ENCODE peak calls at places on chromosomes 12 and 14, in five cellular contexts. M is transverse colon, W is Peyer's patch, G is H1, Y is stomach. A is an unnamed sample.

GRCh38 chr14:32426596-32427408 is 97.7 kb downstream of the AKAP6 start:
- DNase-seq in W (no peak), Y (no peak), G (no peak), M (no peak), A (no peak)

GRCh38 chr12:4807813-4808212 is 87.6 kb downstream of the GALNT8 start:
- DNase-seq in M (no peak), Y (no peak), W (no peak), G (no peak), A (no peak)

GRCh38 chr12:81332054-81332453 is 254.2 kb downstream of the ACSS3 start:
- DNase-seq in W (no peak), M (no peak), Y (no peak), G (no peak), A (no peak)

GRCh38 chr12:117470804-117471203 is 109.4 kb upstream of the NOS1 start:
- DNase-seq in W (no peak), G (no peak), M (no peak), Y (no peak), A (no peak)

GRCh38 chr12:4934651-4935050 is 24.9 kb downstream of the KCNA1 start:
- DNase-seq in Y (no peak), W (no peak), M (no peak), G (no peak), A (no peak)

GRCh38 chr12:121748571-121749265 is 36.2 kb downstream of the TMEM120B start:
- DNase-seq in W (no peak), G (no peak), M (no peak), Y (no peak), A (no peak)

GRCh38 chr14:85175556-85175955 is 354.4 kb upstream of the FLRT2 start:
- DNase-seq in M (no peak), W (no peak), G (no peak), Y (no peak), A (no peak)

GRCh38 chr12:121953293-121953692 is 34.9 kb downstream of the CFAP251 start:
- DNase-seq in W (no peak), G (no peak), M (no peak), Y (no peak), A (no peak)

GRCh38 chr12:96107236-96107635 is 71.8 kb upstream of the LTA4H start:
- DNase-seq in Y (no peak), W (no peak), G (no peak), M (no peak), A (no peak)

GRCh38 chr12:123030686-123031085 is 50.2 kb downstream of the ARL6IP4 start:
- DNase-seq in W (no peak), G (no peak), M (no peak), Y (no peak), A (no peak)

GRCh38 chr14:81211844-81212243 is 8.9 kb downstream of the GTF2A1 start:
- DNase-seq in G (no peak), M (no peak), Y (no peak), W (no peak), A (no peak)

GRCh38 chr12:1828863-1829262 is 8.5 kb downstream of the LRTM2 start:
- DNase-seq in Y (no peak), M (no peak), W (no peak), G (no peak), A (no peak)

GRCh38 chr14:77615231-77616132 is 955 bp downstream of the SPTLC2 start:
- DNase-seq in Y (no peak), G (no peak), W (no peak), M (peak; percentile 26), A (no peak)

GRCh38 chr14:54568821-54569591 is 2.1 kb downstream of the SAMD4A start:
- DNase-seq in Y (no peak), W (no peak), M (peak; percentile 15), G (no peak), A (no peak)

GRCh38 chr14:68891851-68892660 is 87.0 kb downstream of the ACTN1 start:
- DNase-seq in W (no peak), M (no peak), Y (no peak), G (no peak), A (no peak)

GRCh38 chr12:61956545-61956944 is 303.7 kb upstream of the USP15 start:
- DNase-seq in Y (no peak), G (no peak), M (no peak), W (no peak), A (no peak)

GRCh38 chr14:99230271-99231141 is 41.5 kb downstream of the BCL11B start:
- DNase-seq in G (no peak), W (peak; percentile 80), M (peak; percentile 45), Y (no peak), A (no peak)

GRCh38 chr12:3310271-3311026 is 180.6 kb upstream of the PRMT8 start:
- DNase-seq in W (no peak), G (no peak), Y (no peak), M (no peak), A (no peak)

DNA sequence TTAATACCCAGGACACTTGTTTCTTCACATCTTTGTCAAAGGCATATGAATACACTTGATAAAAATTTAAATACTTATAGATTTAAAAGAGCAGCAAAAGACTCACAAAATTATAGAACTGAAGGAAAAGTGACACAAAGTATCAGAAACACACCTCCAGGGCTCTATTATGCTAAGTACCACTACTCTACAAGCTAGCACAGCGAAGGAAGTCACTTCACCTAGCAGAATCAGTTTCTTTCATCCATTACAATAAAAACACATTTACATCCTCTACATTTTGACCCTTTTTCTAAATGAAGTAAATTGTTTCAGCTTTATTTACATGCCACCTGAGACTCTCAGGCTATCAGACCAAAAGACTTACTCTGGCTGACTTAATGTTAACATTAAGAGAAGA is 26.6 kb upstream of the PTPRB start:
- DNase-seq in W (no peak), Y (no peak), G (no peak), M (no peak), A (no peak)
- TF ChIP-seq POLR2A in W (no peak), Y (no peak), G (no peak), M (no peak), A (no peak)

GRCh38 chr14:105021656-105022275 is 883 bp upstream of the CDCA4 start:
- DNase-seq in M (peak; percentile 64), W (peak; percentile 70), G (no peak), Y (peak; percentile 29), A (no peak)

GRCh38 chr14:105023144-105023543 is 2.3 kb upstream of the CDCA4 start:
- DNase-seq in Y (no peak), M (no peak), W (no peak), G (no peak), A (no peak)

GRCh38 chr14:105019861-105020814 is 745 bp downstream of the CDCA4 start:
- DNase-seq in Y (peak; percentile 39), G (no peak), M (peak; percentile 60), W (peak; percentile 73), A (no peak)

GRCh38 chr14:105022276-105022670 is 1.4 kb upstream of the CDCA4 start:
- DNase-seq in Y (no peak), G (no peak), M (no peak), W (no peak), A (no peak)

GRCh38 chr14:105020815-105021655 is at the start of gene CDCA4:
- DNase-seq in G (peak; percentile 74), W (peak; percentile 99), Y (peak; percentile 99), M (peak; percentile 97), A (peak; percentile 86)
- TF ChIP-seq POLR2A in G (peak; percentile 87), W (peak; percentile 67), Y (no peak), M (peak; percentile 85), A (peak; percentile 81)

DNA sequence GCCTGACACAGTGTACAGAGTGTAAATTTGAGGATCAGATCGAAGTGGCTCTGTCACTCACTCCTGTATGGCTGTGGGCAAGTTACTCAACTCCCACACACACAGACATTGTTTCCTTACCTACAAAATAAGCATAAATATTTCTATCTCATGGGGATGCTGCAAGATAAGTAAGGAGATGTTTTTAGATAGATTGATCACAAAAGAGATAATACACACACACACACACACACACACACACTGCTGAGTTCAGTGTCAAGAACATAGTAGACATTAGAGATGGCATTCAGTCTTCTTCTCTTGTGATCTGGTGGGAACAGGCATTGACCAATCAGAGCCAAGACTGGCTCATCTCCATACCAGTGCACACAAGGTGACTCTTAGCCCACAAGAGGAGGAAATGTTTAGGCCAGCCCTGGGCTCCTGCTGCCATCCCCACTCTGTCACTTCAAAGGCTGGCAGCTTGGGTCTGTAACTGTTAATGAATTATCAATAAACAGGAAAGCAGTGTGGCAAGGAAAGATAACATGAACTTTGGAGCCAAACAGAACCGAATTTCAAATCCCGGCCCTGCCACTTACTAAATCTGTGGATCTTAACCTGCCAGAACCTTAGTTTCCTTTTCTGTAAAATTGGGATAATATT is 3.4 kb upstream of the RNASE8 start:
- DNase-seq in Y (no peak), M (peak; percentile 58), G (no peak), W (no peak), A (no peak)
- TF ChIP-seq POLR2A in Y (no peak), M (no peak), G (no peak), W (no peak), A (no peak)

GRCh38 chr14:21454843-21455550 is 926 bp downstream of the CHD8 start:
- DNase-seq in G (no peak), M (no peak), Y (no peak), W (no peak), A (no peak)

GRCh38 chr14:21455592-21455911 is 371 bp downstream of the CHD8 start:
- DNase-seq in W (no peak), G (no peak), Y (no peak), M (no peak), A (no peak)

GRCh38 chr14:21455912-21456667 is at the start of gene CHD8:
- DNase-seq in W (peak; percentile 100), Y (peak; percentile 100), M (peak; percentile 100), G (peak; percentile 100), A (peak; percentile 96)
- TF ChIP-seq POLR2A in W (peak; percentile 82), Y (peak; percentile 61), M (peak; percentile 77), G (peak; percentile 99), A (peak; percentile 54)

GRCh38 chr14:34691173-34691572 is 23.2 kb downstream of the CFL2 start:
- DNase-seq in Y (no peak), M (no peak), G (no peak), W (no peak), A (no peak)

GRCh38 chr14:34692348-34692747 is 22.0 kb downstream of the CFL2 start:
- DNase-seq in G (no peak), W (no peak), Y (no peak), M (no peak), A (no peak)

GRCh38 chr14:34692898-34693227 is 21.5 kb downstream of the CFL2 start:
- DNase-seq in G (no peak), W (no peak), Y (no peak), M (no peak), A (no peak)

GRCh38 chr14:34688470-34689206 is 25.8 kb downstream of the CFL2 start:
- DNase-seq in Y (no peak), G (no peak), W (no peak), M (no peak), A (no peak)

GRCh38 chr14:34693228-34693939 is 21.0 kb downstream of the CFL2 start:
- DNase-seq in G (peak; percentile 70), W (peak; percentile 69), M (peak; percentile 64), Y (peak; percentile 51), A (no peak)
- TF ChIP-seq POLR2A in G (peak; percentile 92), W (no peak), M (no peak), Y (no peak), A (no peak)